ENCODE peak calls at places on chromosome 6, in eight cellular contexts. Z, B, H, M, K, N, R and E are unnamed samples.

GRCh38 chr6:43257746-43258145 is 14.5 kb downstream of the TTBK1 start:
- DNase-seq in B (no peak), R (no peak), K (no peak), N (no peak), H (no peak), M (no peak), Z (no peak), E (no peak)

GRCh38 chr6:50141100-50141499 is 91.4 kb upstream of the DEFB112 start:
- DNase-seq in Z (no peak), B (no peak), N (no peak), H (no peak), R (no peak), M (no peak), K (no peak), E (no peak)

GRCh38 chr6:16700202-16700997 is 60.9 kb downstream of the ATXN1 start:
- DNase-seq in N (no peak), B (peak; percentile 47), M (no peak), K (no peak), R (no peak), Z (no peak), H (no peak), E (no peak)

GRCh38 chr6:81766482-81767069 is 14.1 kb upstream of the TENT5A start:
- DNase-seq in K (peak; percentile 88), R (peak; percentile 96), Z (no peak), M (no peak), B (no peak), N (peak; percentile 93), H (no peak), E (no peak)

GRCh38 chr6:2351807-2352431 is 106.5 kb upstream of the GMDS start:
- DNase-seq in M (no peak), B (no peak), K (peak; percentile 69), Z (no peak), H (no peak), R (peak; percentile 78), N (peak; percentile 86), E (no peak)

GRCh38 chr6:73027691-73028090 is 197.6 kb downstream of the KHDC1L start:
- DNase-seq in R (no peak), K (no peak), M (no peak), B (no peak), N (no peak), Z (no peak), H (no peak), E (no peak)

GRCh38 chr6:167565884-167566491 is 241.1 kb downstream of the TTLL2 start:
- DNase-seq in K (no peak), N (no peak), Z (peak; percentile 68), H (peak; percentile 62), B (no peak), R (no peak), M (no peak), E (peak; percentile 34)

GRCh38 chr6:152750694-152751093 is at the start of gene VIP:
- DNase-seq in K (peak; percentile 40), M (no peak), R (peak; percentile 56), Z (no peak), H (peak; percentile 64), B (no peak), N (peak; percentile 42), E (peak; percentile 14)

GRCh38 chr6:45272626-45273025 is 55.5 kb upstream of the RUNX2 start:
- DNase-seq in Z (no peak), K (peak; percentile 40), H (no peak), R (peak; percentile 12), B (no peak), N (no peak), M (no peak), E (no peak)

GRCh38 chr6:57207141-57207540 is 15.0 kb downstream of the RAB23 start:
- DNase-seq in K (peak; percentile 46), M (no peak), R (peak; percentile 65), Z (no peak), B (no peak), H (no peak), N (peak; percentile 65), E (no peak)

GRCh38 chr6:160730911-160731310 is 28.9 kb downstream of the PLG start:
- DNase-seq in B (no peak), H (peak; percentile 49), R (no peak), N (no peak), K (no peak), M (no peak), Z (no peak), E (peak; percentile 48)

GRCh38 chr6:14210077-14210476 is 92.5 kb downstream of the CD83 start:
- DNase-seq in Z (no peak), K (no peak), H (no peak), B (no peak), N (no peak), R (no peak), M (no peak), E (no peak)

GRCh38 chr6:142884214-142885035 is 60.6 kb downstream of the HIVEP2 start:
- DNase-seq in N (no peak), M (no peak), B (no peak), K (no peak), Z (no peak), R (no peak), H (no peak), E (no peak)

GRCh38 chr6:797479-798077 is 104.6 kb upstream of the EXOC2 start:
- DNase-seq in N (peak; percentile 67), M (no peak), Z (no peak), K (peak; percentile 58), R (peak; percentile 65), H (no peak), B (peak; percentile 28), E (peak; percentile 48)